ENCODE peak calls at places on chromosome 4, in four cellular contexts. B is Peyer's patch, Y is ascending aorta, G is foreskin fibroblast. E is an unnamed sample.

GRCh38 chr4:129641179-129641578 is 545.2 kb downstream of the C4orf33 start:
- DNase-seq in B (no peak), Y (no peak), G (peak), E (peak)

GRCh38 chr4:124105212-124105611 is 607.3 kb downstream of the ANKRD50 start:
- DNase-seq in B (no peak), Y (no peak), G (peak), E (no peak)

GRCh38 chr4:150379454-150379853 is 202.5 kb upstream of the MAB21L2 start:
- DNase-seq in B (no peak), Y (no peak), G (peak), E (no peak)

GRCh38 chr4:76616526-76616925 is 181.5 kb downstream of the SHROOM3 start:
- DNase-seq in B (no peak), Y (no peak), G (peak), E (no peak)

GRCh38 chr4:40193018-40193571 is 3.7 kb upstream of the RHOH start:
- DNase-seq in B (no peak), Y (no peak), G (no peak), E (no peak)

GRCh38 chr4:41594439-41594838 is 56.5 kb downstream of the LIMCH1 start:
- DNase-seq in B (no peak), Y (no peak), G (no peak), E (no peak)

GRCh38 chr4:156378053-156378665 is 424.5 kb upstream of the CTSO start:
- DNase-seq in B (no peak), Y (no peak), G (peak), E (peak)

GRCh38 chr4:116603096-116603495 is 482.3 kb downstream of the TRAM1L1 start:
- DNase-seq in B (no peak), Y (no peak), G (no peak), E (no peak)

GRCh38 chr4:138898282-138898681 is 117.3 kb upstream of the NOCT start:
- DNase-seq in B (no peak), Y (no peak), G (peak), E (no peak)

GRCh38 chr4:8589831-8590545 is 2.6 kb upstream of the CPZ start:
- DNase-seq in B (peak), Y (no peak), G (peak), E (no peak)

GRCh38 chr4:114040319-114041116 is 61.1 kb upstream of the ARSJ start:
- DNase-seq in B (no peak), Y (no peak), G (peak), E (no peak)

GRCh38 chr4:168643083-168643795 is 146.4 kb downstream of the PALLD start:
- DNase-seq in B (no peak), Y (no peak), G (peak), E (no peak)
- H3K4me3 ChIP-seq in B (no peak), Y (peak), G (no peak), E (no peak)

GRCh38 chr4:182876006-182876405 is 41.2 kb downstream of the DCTD start:
- DNase-seq in B (no peak), Y (no peak), G (no peak), E (no peak)

GRCh38 chr4:182876427-182876826 is 40.8 kb downstream of the DCTD start:
- DNase-seq in B (no peak), Y (no peak), G (no peak), E (no peak)

GRCh38 chr4:182878633-182879495 is 38.3 kb downstream of the DCTD start:
- DNase-seq in B (no peak), Y (no peak), G (no peak), E (no peak)

GRCh38 chr4:182875471-182875870 is 41.7 kb downstream of the DCTD start:
- DNase-seq in B (no peak), Y (no peak), G (no peak), E (no peak)

DNA sequence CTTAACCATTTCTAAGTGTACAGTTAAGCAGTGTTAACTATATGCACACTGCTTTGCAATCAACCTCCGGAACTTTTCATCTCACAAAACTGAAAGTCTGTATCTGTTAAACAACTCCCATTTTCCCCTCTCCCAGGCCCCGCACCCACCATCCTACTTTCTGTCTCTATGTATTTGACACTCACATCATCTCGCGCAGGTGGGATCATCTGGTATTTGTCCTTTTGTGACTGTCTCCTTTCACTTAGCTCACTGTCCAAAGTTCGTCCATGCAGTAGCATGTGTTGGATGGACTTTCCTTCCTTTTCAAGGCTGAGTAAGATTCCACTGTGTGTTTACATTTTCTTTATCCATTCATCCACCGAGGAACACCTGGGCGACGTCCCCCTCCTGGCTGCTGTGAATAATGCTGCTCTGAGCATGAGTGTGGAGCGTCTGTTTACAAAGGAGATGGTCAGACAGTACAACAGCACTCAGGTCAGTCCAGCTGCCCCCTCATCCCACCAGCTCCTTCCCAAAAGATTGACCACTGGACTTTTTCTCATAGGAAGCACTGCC is 39.8 kb downstream of the DCTD start:
- DNase-seq in B (no peak), Y (no peak), G (no peak), E (no peak)
- TF ChIP-seq CTCF in B (no peak), Y (no peak), G (no peak), E (no peak)

GRCh38 chr4:110091426-110091825 is 107.0 kb downstream of the ELOVL6 start:
- DNase-seq in B (no peak), Y (no peak), G (peak), E (peak)
- H3K4me3 ChIP-seq in B (no peak), Y (no peak), G (peak), E (no peak)

DNA sequence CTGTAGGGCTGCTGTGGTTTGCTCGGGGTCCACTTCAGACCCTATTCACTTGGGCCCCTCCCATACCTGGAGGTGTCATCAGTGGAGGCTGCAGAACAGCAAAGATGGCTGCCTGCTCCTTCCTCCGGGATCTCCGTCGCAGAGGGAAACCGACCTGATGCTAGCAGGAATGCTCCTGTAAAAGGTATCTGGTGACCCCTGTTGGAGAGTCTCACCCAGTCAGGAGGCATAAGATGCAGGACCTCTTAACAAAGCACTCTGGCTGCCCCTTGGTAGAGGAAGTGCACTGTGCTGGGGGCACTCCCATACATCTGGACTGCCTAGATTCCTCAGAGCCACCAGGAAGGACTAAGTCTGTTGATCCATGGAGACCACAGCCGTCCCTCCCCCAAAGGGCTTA is 296.9 kb downstream of the GRID2 start:
- DNase-seq in B (no peak), Y (no peak), G (no peak), E (no peak)
- TF ChIP-seq CTCF in B (no peak), Y (no peak), G (no peak), E (no peak)

GRCh38 chr4:47287735-47288134 is 175.8 kb downstream of the COMMD8 start:
- DNase-seq in B (no peak), Y (no peak), G (peak), E (peak)
- H3K4me3 ChIP-seq in B (no peak), Y (no peak), G (no peak), E (no peak)